ENCODE peak calls at places on chromosomes 12 and 14, in nine cellular contexts. One of them, this sample, is unnamed.

GRCh38 chr12:100956311-100956852 is 161.8 kb downstream of the ANO4 start:
- DNase-seq in transverse colon: no peak
- DNase-seq in uterus: no peak
- DNase-seq in thoracic aorta: no peak
- DNase-seq in fibroblast of mammary gland: no peak
- DNase-seq in AG09319: no peak
- DNase-seq in HFFc6: no peak
- DNase-seq in psoas muscle: no peak
- DNase-seq in H1: no peak
- DNase-seq in this sample: no peak

GRCh38 chr12:132834181-132834711 is 5.6 kb upstream of the GOLGA3 start:
- DNase-seq in transverse colon: no peak
- DNase-seq in uterus: no peak
- DNase-seq in thoracic aorta: no peak
- DNase-seq in fibroblast of mammary gland: no peak
- DNase-seq in AG09319: no peak
- DNase-seq in HFFc6: no peak
- DNase-seq in psoas muscle: no peak
- DNase-seq in H1: no peak
- DNase-seq in this sample: no peak

GRCh38 chr12:6038160-6038559 is 86.3 kb downstream of the VWF start:
- DNase-seq in transverse colon: peak
- DNase-seq in uterus: no peak
- DNase-seq in thoracic aorta: no peak
- DNase-seq in fibroblast of mammary gland: peak
- DNase-seq in AG09319: no peak
- DNase-seq in HFFc6: peak
- DNase-seq in psoas muscle: no peak
- DNase-seq in H1: peak
- DNase-seq in this sample: no peak

GRCh38 chr12:50117057-50117622 is 5.1 kb downstream of the COX14 start:
- DNase-seq in transverse colon: no peak
- DNase-seq in uterus: no peak
- DNase-seq in thoracic aorta: no peak
- DNase-seq in fibroblast of mammary gland: no peak
- DNase-seq in AG09319: no peak
- DNase-seq in HFFc6: no peak
- DNase-seq in psoas muscle: no peak
- DNase-seq in H1: no peak
- DNase-seq in this sample: no peak

GRCh38 chr12:123971770-123972447 is 722 bp downstream of the CCDC92 start:
- DNase-seq in transverse colon: peak
- DNase-seq in uterus: peak
- DNase-seq in thoracic aorta: no peak
- DNase-seq in fibroblast of mammary gland: peak
- DNase-seq in AG09319: no peak
- DNase-seq in HFFc6: peak
- DNase-seq in psoas muscle: peak
- DNase-seq in H1: peak
- DNase-seq in this sample: peak

GRCh38 chr12:114738460-114739184 is 54.6 kb upstream of the TBX3 start:
- DNase-seq in transverse colon: no peak
- DNase-seq in uterus: no peak
- DNase-seq in thoracic aorta: no peak
- DNase-seq in fibroblast of mammary gland: no peak
- DNase-seq in AG09319: no peak
- DNase-seq in HFFc6: no peak
- DNase-seq in psoas muscle: no peak
- DNase-seq in H1: no peak
- DNase-seq in this sample: no peak

GRCh38 chr14:97709552-97709951 is 912.4 kb downstream of the VRK1 start:
- DNase-seq in transverse colon: peak
- DNase-seq in uterus: no peak
- DNase-seq in thoracic aorta: no peak
- DNase-seq in fibroblast of mammary gland: no peak
- DNase-seq in AG09319: no peak
- DNase-seq in HFFc6: no peak
- DNase-seq in psoas muscle: no peak
- DNase-seq in H1: no peak
- DNase-seq in this sample: peak

GRCh38 chr14:37652042-37652441 is 56.6 kb downstream of the TTC6 start:
- DNase-seq in transverse colon: no peak
- DNase-seq in uterus: no peak
- DNase-seq in thoracic aorta: no peak
- DNase-seq in fibroblast of mammary gland: no peak
- DNase-seq in AG09319: no peak
- DNase-seq in HFFc6: no peak
- DNase-seq in psoas muscle: no peak
- DNase-seq in H1: no peak
- DNase-seq in this sample: no peak

GRCh38 chr12:29728033-29728432 is 55.7 kb downstream of the TMTC1 start:
- DNase-seq in transverse colon: no peak
- DNase-seq in uterus: no peak
- DNase-seq in thoracic aorta: no peak
- DNase-seq in fibroblast of mammary gland: no peak
- DNase-seq in AG09319: no peak
- DNase-seq in HFFc6: no peak
- DNase-seq in psoas muscle: peak
- DNase-seq in H1: no peak
- DNase-seq in this sample: no peak

GRCh38 chr14:100748944-100749343 is 22.3 kb downstream of the DLK1 start:
- DNase-seq in transverse colon: no peak
- DNase-seq in uterus: no peak
- DNase-seq in thoracic aorta: no peak
- DNase-seq in fibroblast of mammary gland: no peak
- DNase-seq in AG09319: no peak
- DNase-seq in HFFc6: no peak
- DNase-seq in psoas muscle: no peak
- DNase-seq in H1: no peak
- DNase-seq in this sample: no peak
- TF ChIP-seq CTCF in transverse colon: no peak
- TF ChIP-seq CTCF in uterus: no peak
- TF ChIP-seq CTCF in thoracic aorta: no peak
- TF ChIP-seq CTCF in fibroblast of mammary gland: no peak
- TF ChIP-seq CTCF in AG09319: no peak
- TF ChIP-seq CTCF in HFFc6: peak
- TF ChIP-seq CTCF in psoas muscle: no peak
- TF ChIP-seq CTCF in H1: peak
- TF ChIP-seq CTCF in this sample: no peak

DNA sequence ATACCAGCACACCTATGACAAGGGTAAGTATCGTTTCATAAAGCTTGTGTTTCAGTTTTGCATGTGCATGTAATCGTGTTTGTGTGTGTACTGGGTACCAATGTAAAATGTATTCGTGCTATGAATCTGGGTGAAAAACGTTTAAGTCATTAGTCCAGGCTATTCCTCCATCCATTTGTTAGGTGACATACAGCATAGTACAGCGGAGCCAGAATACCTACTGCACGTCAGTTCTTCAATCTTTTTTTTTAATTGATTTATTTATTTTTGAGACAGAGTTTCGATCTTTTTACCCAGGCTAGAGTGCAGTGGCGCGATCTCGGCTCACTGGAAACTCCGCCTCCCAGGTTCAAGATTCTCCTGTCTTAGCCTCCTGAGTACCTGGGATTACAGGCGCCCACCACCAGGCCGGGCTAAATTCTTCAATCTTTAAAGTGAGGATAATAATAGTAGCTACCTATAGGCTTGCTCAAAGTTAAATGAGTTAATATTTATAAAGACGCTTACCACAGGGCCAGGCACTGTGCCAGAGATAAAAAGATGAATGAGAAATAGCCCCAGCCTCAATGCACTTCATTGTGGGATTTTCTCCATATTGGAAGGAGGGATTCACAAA is 647 bp upstream of the RPS26 start:
- DNase-seq in transverse colon: no peak
- DNase-seq in uterus: peak
- DNase-seq in thoracic aorta: no peak
- DNase-seq in fibroblast of mammary gland: no peak
- DNase-seq in AG09319: no peak
- DNase-seq in HFFc6: no peak
- DNase-seq in psoas muscle: no peak
- DNase-seq in H1: peak
- DNase-seq in this sample: no peak
- TF ChIP-seq CTCF in transverse colon: no peak
- TF ChIP-seq CTCF in uterus: no peak
- TF ChIP-seq CTCF in thoracic aorta: no peak
- TF ChIP-seq CTCF in fibroblast of mammary gland: no peak
- TF ChIP-seq CTCF in AG09319: no peak
- TF ChIP-seq CTCF in HFFc6: no peak
- TF ChIP-seq CTCF in psoas muscle: no peak
- TF ChIP-seq CTCF in H1: no peak
- TF ChIP-seq CTCF in this sample: no peak

GRCh38 chr12:48937170-48937569 is 11.9 kb upstream of the FKBP11 start:
- DNase-seq in transverse colon: no peak
- DNase-seq in uterus: no peak
- DNase-seq in thoracic aorta: no peak
- DNase-seq in fibroblast of mammary gland: no peak
- DNase-seq in AG09319: no peak
- DNase-seq in HFFc6: no peak
- DNase-seq in psoas muscle: no peak
- DNase-seq in H1: peak
- DNase-seq in this sample: no peak

GRCh38 chr12:48936379-48936979 is 11.2 kb upstream of the FKBP11 start:
- DNase-seq in transverse colon: peak
- DNase-seq in uterus: peak
- DNase-seq in thoracic aorta: peak
- DNase-seq in fibroblast of mammary gland: peak
- DNase-seq in AG09319: no peak
- DNase-seq in HFFc6: peak
- DNase-seq in psoas muscle: peak
- DNase-seq in H1: peak
- DNase-seq in this sample: peak

GRCh38 chr12:48932878-48933277 is 7.6 kb upstream of the FKBP11 start:
- DNase-seq in transverse colon: no peak
- DNase-seq in uterus: no peak
- DNase-seq in thoracic aorta: no peak
- DNase-seq in fibroblast of mammary gland: no peak
- DNase-seq in AG09319: no peak
- DNase-seq in HFFc6: no peak
- DNase-seq in psoas muscle: no peak
- DNase-seq in H1: no peak
- DNase-seq in this sample: peak

GRCh38 chr12:48933664-48934311 is 8.5 kb upstream of the FKBP11 start:
- DNase-seq in transverse colon: no peak
- DNase-seq in uterus: no peak
- DNase-seq in thoracic aorta: no peak
- DNase-seq in fibroblast of mammary gland: no peak
- DNase-seq in AG09319: no peak
- DNase-seq in HFFc6: no peak
- DNase-seq in psoas muscle: no peak
- DNase-seq in H1: no peak
- DNase-seq in this sample: peak

DNA sequence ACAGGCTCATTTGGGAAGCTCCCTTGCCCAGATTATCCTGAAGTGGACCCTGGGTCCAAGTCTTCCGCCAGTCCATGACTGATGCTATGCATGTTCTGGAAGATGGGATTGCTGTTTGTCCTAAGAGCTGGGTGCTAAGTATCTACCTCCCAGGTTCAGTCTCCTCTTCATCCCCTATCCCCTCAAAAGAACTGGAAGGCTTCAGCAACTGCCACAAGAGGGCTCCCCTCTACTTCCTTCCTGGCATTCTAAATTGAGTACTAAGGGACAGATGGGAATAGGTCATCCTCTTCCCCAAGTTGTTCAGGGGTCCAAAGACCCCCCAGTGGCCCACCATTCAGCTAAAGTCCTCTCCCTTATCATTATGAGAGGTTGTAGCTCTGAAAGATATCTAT is 9.0 kb upstream of the FKBP11 start:
- DNase-seq in transverse colon: no peak
- DNase-seq in uterus: no peak
- DNase-seq in thoracic aorta: no peak
- DNase-seq in fibroblast of mammary gland: no peak
- DNase-seq in AG09319: no peak
- DNase-seq in HFFc6: no peak
- DNase-seq in psoas muscle: no peak
- DNase-seq in H1: no peak
- DNase-seq in this sample: no peak
- TF ChIP-seq CTCF in transverse colon: peak
- TF ChIP-seq CTCF in uterus: no peak
- TF ChIP-seq CTCF in thoracic aorta: no peak
- TF ChIP-seq CTCF in fibroblast of mammary gland: peak
- TF ChIP-seq CTCF in AG09319: peak
- TF ChIP-seq CTCF in HFFc6: peak
- TF ChIP-seq CTCF in psoas muscle: no peak
- TF ChIP-seq CTCF in H1: no peak
- TF ChIP-seq CTCF in this sample: peak

GRCh38 chr14:94623422-94623809 is 11.2 kb downstream of the SERPINA3 start:
- DNase-seq in transverse colon: no peak
- DNase-seq in uterus: no peak
- DNase-seq in thoracic aorta: no peak
- DNase-seq in fibroblast of mammary gland: no peak
- DNase-seq in AG09319: no peak
- DNase-seq in HFFc6: no peak
- DNase-seq in psoas muscle: no peak
- DNase-seq in H1: no peak
- DNase-seq in this sample: no peak
- TF ChIP-seq CTCF in transverse colon: no peak
- TF ChIP-seq CTCF in uterus: no peak
- TF ChIP-seq CTCF in thoracic aorta: no peak
- TF ChIP-seq CTCF in fibroblast of mammary gland: no peak
- TF ChIP-seq CTCF in AG09319: no peak
- TF ChIP-seq CTCF in HFFc6: no peak
- TF ChIP-seq CTCF in psoas muscle: no peak
- TF ChIP-seq CTCF in H1: no peak
- TF ChIP-seq CTCF in this sample: no peak

DNA sequence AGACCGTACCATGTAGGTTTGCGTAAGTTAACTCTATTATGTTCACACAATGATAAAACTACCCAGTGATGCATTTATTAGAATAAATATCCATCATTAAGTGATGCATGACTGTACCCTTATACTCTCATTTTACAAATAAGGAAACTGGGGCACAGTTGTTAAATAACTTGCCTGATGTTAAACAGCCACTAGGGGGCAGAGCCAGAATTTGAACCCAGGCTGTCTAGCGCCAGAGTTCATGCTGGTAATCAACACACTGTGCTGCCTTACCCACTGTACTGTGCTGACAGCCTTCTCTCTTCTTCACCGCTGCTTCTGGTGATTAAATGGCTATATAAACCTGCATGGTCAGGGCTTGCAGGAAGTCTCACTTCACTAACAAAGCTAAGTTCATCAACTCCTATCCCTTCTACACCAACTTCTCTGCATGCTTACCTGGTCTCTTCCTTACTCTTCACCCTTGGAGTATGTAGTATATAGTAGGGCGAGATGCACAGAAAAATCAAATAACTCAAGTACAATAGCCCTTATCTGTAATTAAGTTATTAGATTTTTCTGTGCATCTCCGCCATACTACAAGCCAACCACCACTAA is 43.6 kb upstream of the APPL2 start:
- DNase-seq in transverse colon: peak
- DNase-seq in uterus: no peak
- DNase-seq in thoracic aorta: no peak
- DNase-seq in fibroblast of mammary gland: peak
- DNase-seq in AG09319: no peak
- DNase-seq in HFFc6: peak
- DNase-seq in psoas muscle: no peak
- DNase-seq in H1: peak
- DNase-seq in this sample: peak
- TF ChIP-seq CTCF in transverse colon: peak
- TF ChIP-seq CTCF in uterus: peak
- TF ChIP-seq CTCF in thoracic aorta: peak
- TF ChIP-seq CTCF in fibroblast of mammary gland: peak
- TF ChIP-seq CTCF in AG09319: peak
- TF ChIP-seq CTCF in HFFc6: peak
- TF ChIP-seq CTCF in psoas muscle: peak
- TF ChIP-seq CTCF in H1: peak
- TF ChIP-seq CTCF in this sample: peak

This sample was measured in natural killer cell.